ENCODE peak calls at places on chromosome 15, in seven cellular contexts. X is NCI-H2081, M is amniotic stem cell, R is sigmoid colon, W is right atrium auricular region, T is occipital lobe, B is Daoy. Z is an unnamed sample.

GRCh38 chr15:45091161-45091560 is 22.8 kb downstream of the DUOX2 start:
- DNase-seq in X (no peak), W (no peak), B (peak; percentile 20), M (no peak), T (no peak), R (no peak), Z (no peak)

GRCh38 chr15:71707230-71708051 is 102.9 kb upstream of the NR2E3 start:
- DNase-seq in W (no peak), X (no peak), B (peak; percentile 19), R (no peak), T (no peak), M (no peak), Z (no peak)

GRCh38 chr15:95086543-95087252 is 855.3 kb downstream of the MCTP2 start:
- DNase-seq in T (no peak), R (no peak), B (peak; percentile 65), M (no peak), W (no peak), X (no peak), Z (no peak)

GRCh38 chr15:60006203-60006782 is 2.2 kb downstream of the FOXB1 start:
- DNase-seq in M (no peak), X (no peak), B (peak; percentile 71), T (no peak), W (no peak), R (no peak), Z (no peak)

GRCh38 chr15:99732711-99733267 is 448 bp downstream of the LYSMD4 start:
- DNase-seq in R (peak; percentile 79), M (no peak), W (no peak), X (no peak), B (peak; percentile 21), T (no peak), Z (no peak)

GRCh38 chr15:101183926-101184305 is 67.9 kb downstream of the CHSY1 start:
- DNase-seq in W (no peak), R (no peak), X (no peak), B (no peak), T (no peak), M (no peak), Z (no peak)

GRCh38 chr15:30903497-30904187 is at the start of gene FAN1:
- DNase-seq in R (peak; percentile 91), X (peak; percentile 87), M (peak; percentile 80), W (peak; percentile 87), B (peak; percentile 93), T (peak; percentile 91), Z (peak; percentile 91)

GRCh38 chr15:100221461-100222348 is 120.1 kb downstream of the ADAMTS17 start:
- DNase-seq in X (no peak), M (no peak), B (no peak), R (no peak), T (no peak), W (no peak), Z (no peak)

GRCh38 chr15:60964527-60964926 is 264.6 kb downstream of the RORA start:
- DNase-seq in T (no peak), R (peak; percentile 70), B (no peak), W (no peak), X (no peak), M (no peak), Z (no peak)